ENCODE peak calls at places on chromosomes 6 and 20, in nine cellular contexts. I, W, X, R, K, A, P, H and E are unnamed samples.

GRCh38 chr6:166862287-166862977 is 93.9 kb downstream of the RNASET2 start:
- DNase-seq in W (no peak), K (no peak), H (peak), I (no peak), R (no peak), X (no peak), P (no peak), A (no peak), E (no peak)

GRCh38 chr6:163947276-163947675 is 532.8 kb downstream of the QKI start:
- DNase-seq in R (no peak), X (no peak), I (no peak), H (no peak), P (no peak), A (no peak), K (no peak), W (no peak), E (no peak)

GRCh38 chr20:47235853-47236638 is 120.5 kb downstream of the ZMYND8 start:
- DNase-seq in K (no peak), A (no peak), W (no peak), R (no peak), H (no peak), I (no peak), P (no peak), X (no peak), E (no peak)

GRCh38 chr6:21800948-21801438 is 207.4 kb downstream of the SOX4 start:
- DNase-seq in W (no peak), H (peak), P (peak), K (no peak), I (no peak), R (no peak), X (no peak), A (no peak), E (peak)

GRCh38 chr6:54029187-54029586 is 82.1 kb upstream of the MLIP start:
- DNase-seq in W (no peak), P (no peak), X (no peak), H (no peak), A (no peak), R (no peak), I (no peak), K (no peak), E (no peak)

GRCh38 chr6:28078050-28078449 is 2.3 kb upstream of the ZNF165 start:
- DNase-seq in A (no peak), P (no peak), R (no peak), X (no peak), I (no peak), W (no peak), K (no peak), H (no peak), E (no peak)

GRCh38 chr6:125310994-125311649 is 9.4 kb upstream of the HDDC2 start:
- DNase-seq in W (no peak), I (no peak), H (peak), P (peak), X (no peak), K (peak), R (peak), A (no peak), E (peak)

GRCh38 chr20:1301031-1301529 is 27.9 kb downstream of the SDCBP2 start:
- DNase-seq in P (peak), A (no peak), H (no peak), I (no peak), W (peak), X (peak), R (no peak), K (no peak), E (peak)

GRCh38 chr20:63249891-63250290 is 4.4 kb downstream of the NKAIN4 start:
- DNase-seq in K (no peak), X (no peak), R (no peak), P (no peak), H (no peak), W (no peak), I (no peak), A (no peak), E (no peak)

GRCh38 chr6:72322778-72323177 is 299.1 kb upstream of the KCNQ5 start:
- DNase-seq in W (no peak), I (no peak), P (no peak), H (no peak), R (no peak), A (no peak), K (no peak), X (no peak), E (no peak)

GRCh38 chr20:24777746-24778145 is 171.3 kb upstream of the CST7 start:
- DNase-seq in A (no peak), I (no peak), X (peak), P (no peak), R (no peak), H (no peak), W (no peak), K (no peak), E (peak)

GRCh38 chr6:138115191-138115590 is 8.0 kb upstream of the PERP start:
- DNase-seq in P (no peak), K (no peak), H (no peak), R (no peak), W (no peak), X (no peak), A (no peak), I (no peak), E (no peak)

GRCh38 chr20:52190437-52191131 is 995 bp downstream of the ZFP64 start:
- DNase-seq in K (peak), X (no peak), W (peak), R (peak), A (no peak), P (peak), H (peak), I (peak), E (no peak)

GRCh38 chr20:24584538-24585356 is 115.3 kb downstream of the SYNDIG1 start:
- DNase-seq in X (no peak), I (no peak), K (no peak), W (no peak), R (no peak), A (no peak), H (no peak), P (peak), E (no peak)

GRCh38 chr20:46151936-46152335 is 33.8 kb downstream of the CD40 start:
- DNase-seq in R (no peak), H (peak), K (no peak), I (no peak), A (no peak), X (no peak), W (no peak), P (no peak), E (no peak)

GRCh38 chr20:4451487-4451886 is 270.2 kb upstream of the PRND start:
- DNase-seq in X (no peak), P (no peak), W (peak), R (no peak), H (no peak), A (no peak), I (no peak), K (peak), E (no peak)

GRCh38 chr20:11755071-11755881 is 162.4 kb upstream of the BTBD3 start:
- DNase-seq in A (no peak), K (no peak), H (no peak), X (no peak), R (no peak), W (no peak), P (no peak), I (no peak), E (peak)

GRCh38 chr6:98574991-98575390 is 259.4 kb upstream of the POU3F2 start:
- DNase-seq in H (no peak), X (no peak), R (no peak), I (no peak), K (no peak), W (no peak), P (no peak), A (no peak), E (peak)

GRCh38 chr20:46031701-46032254 is 2.8 kb downstream of the SLC12A5 start:
- DNase-seq in A (no peak), H (no peak), K (no peak), P (no peak), R (peak), I (no peak), X (no peak), W (no peak), E (no peak)

GRCh38 chr20:44422083-44422482 is 53.6 kb upstream of the TTPAL start:
- DNase-seq in X (no peak), H (no peak), P (peak), I (no peak), K (peak), A (no peak), W (no peak), R (no peak), E (peak)

GRCh38 chr6:122838060-122838780 is 49.2 kb downstream of the SMPDL3A start:
- DNase-seq in H (peak), R (no peak), A (no peak), I (no peak), W (no peak), K (peak), X (no peak), P (no peak), E (no peak)

GRCh38 chr20:3765171-3765887 is 2.2 kb downstream of the ADISSP start:
- DNase-seq in A (no peak), R (no peak), I (no peak), P (no peak), H (no peak), X (no peak), K (no peak), W (no peak), E (no peak)

GRCh38 chr6:34189806-34190503 is 44.1 kb upstream of the GRM4 start:
- DNase-seq in A (peak), W (no peak), R (no peak), X (no peak), I (no peak), K (no peak), H (no peak), P (no peak), E (no peak)

GRCh38 chr6:106981901-106982300 is 7.4 kb upstream of the CD24 start:
- DNase-seq in P (peak), X (no peak), R (no peak), I (no peak), K (no peak), A (no peak), W (no peak), H (no peak), E (no peak)

GRCh38 chr20:36216314-36217025 is 19.8 kb upstream of the AAR2 start:
- DNase-seq in A (no peak), K (no peak), X (no peak), P (no peak), W (no peak), I (no peak), H (no peak), R (no peak), E (no peak)